ENCODE peak calls at places on chromosomes 13 and 19, in seven cellular contexts. R is hypothalamus; Y is EL; U is RKO; P is activated CD4-positive, alpha-beta T cell treated with anti-CD3 and anti-CD28 coated beads for 4 hours; Q is HuH-7; B is right atrium auricular region. G is an unnamed sample.

GRCh38 chr13:108283110-108283509 is 13.6 kb downstream of the TNFSF13B start:
- DNase-seq in R (no peak), Y (no peak), U (no peak), P (no peak), Q (no peak), B (no peak), G (no peak)

GRCh38 chr13:18212873-18213272 is 968.8 kb downstream of the TUBA3C start:
- DNase-seq in R (no peak), Y (peak), U (no peak), P (peak), Q (no peak), B (no peak), G (no peak)

GRCh38 chr13:42405665-42406390 is 133.9 kb downstream of the AKAP11 start:
- DNase-seq in R (no peak), Y (peak), U (no peak), P (peak), Q (no peak), B (no peak), G (peak)

GRCh38 chr13:101219609-101220265 is 196.6 kb downstream of the NALCN start:
- DNase-seq in R (no peak), Y (no peak), U (no peak), P (no peak), Q (no peak), B (no peak), G (no peak)

GRCh38 chr19:46412034-46412982 is 1.1 kb downstream of the CCDC8 start:
- DNase-seq in R (no peak), Y (no peak), U (no peak), P (no peak), Q (no peak), B (no peak), G (no peak)

GRCh38 chr13:75544681-75545333 is 4.8 kb upstream of the UCHL3 start:
- DNase-seq in R (no peak), Y (peak), U (no peak), P (no peak), Q (peak), B (no peak), G (no peak)

GRCh38 chr19:54654447-54655321 is 8.1 kb upstream of the LILRB4 start:
- DNase-seq in R (no peak), Y (no peak), U (no peak), P (no peak), Q (no peak), B (no peak), G (no peak)

GRCh38 chr13:113938716-113939115 is 35.2 kb downstream of the C13orf46 start:
- DNase-seq in R (no peak), Y (no peak), U (no peak), P (no peak), Q (no peak), B (no peak), G (no peak)

GRCh38 chr19:5718032-5718578 is 1.8 kb downstream of the LONP1 start:
- DNase-seq in R (no peak), Y (peak), U (peak), P (peak), Q (no peak), B (no peak), G (no peak)

GRCh38 chr19:51821921-51822716 is 27.2 kb downstream of the FPR3 start:
- DNase-seq in R (no peak), Y (no peak), U (no peak), P (no peak), Q (no peak), B (no peak), G (no peak)